ENCODE peak calls at places on chromosomes 13 and 19, in ten cellular contexts. M is left lung, F is right lobe of liver, H is A549, E is tibial artery, A is sigmoid colon, C is upper lobe of right lung, K is neural crest cell, Q is cardiac muscle cell, J is stomach. G is an unnamed sample.

GRCh38 chr13:62209539-62209938 is 793.9 kb upstream of the PCDH20 start:
- DNase-seq in M (no peak), F (no peak), H (no peak), E (no peak), A (no peak), C (no peak), K (no peak), Q (no peak), J (no peak), G (no peak)

GRCh38 chr13:48817166-48817802 is 158.4 kb upstream of the FNDC3A start:
- DNase-seq in M (no peak), F (no peak), H (no peak), E (no peak), A (no peak), C (no peak), K (no peak), Q (no peak), J (no peak), G (no peak)

GRCh38 chr19:6133231-6133630 is 2.2 kb upstream of the ACSBG2 start:
- DNase-seq in M (no peak), F (no peak), H (no peak), E (no peak), A (no peak), C (no peak), K (no peak), Q (no peak), J (no peak), G (no peak)

GRCh38 chr13:30720470-30720869 is 14.9 kb upstream of the ALOX5AP start:
- DNase-seq in M (no peak), F (no peak), H (no peak), E (no peak), A (no peak), C (no peak), K (no peak), Q (no peak), J (no peak), G (no peak)

GRCh38 chr19:40279761-40280607 is 5.2 kb downstream of the AKT2 start:
- DNase-seq in M (no peak), F (no peak), H (no peak), E (no peak), A (no peak), C (no peak), K (no peak), Q (no peak), J (no peak), G (no peak)

GRCh38 chr19:30254214-30254613 is 118.0 kb upstream of the ZNF536 start:
- DNase-seq in M (no peak), F (no peak), H (no peak), E (no peak), A (no peak), C (no peak), K (no peak), Q (no peak), J (no peak), G (no peak)

GRCh38 chr19:27647423-27647822 is 1565.5 kb downstream of the UQCRFS1 start:
- DNase-seq in M (no peak), F (no peak), H (no peak), E (no peak), A (peak; percentile 41), C (no peak), K (no peak), Q (no peak), J (no peak), G (no peak)

GRCh38 chr19:35712910-35713845 is 4.6 kb upstream of the KMT2B start:
- DNase-seq in M (no peak), F (no peak), H (no peak), E (no peak), A (no peak), C (no peak), K (no peak), Q (no peak), J (no peak), G (no peak)

GRCh38 chr19:33667141-33667540 is 45.4 kb downstream of the CHST8 start:
- DNase-seq in M (no peak), F (no peak), H (no peak), E (no peak), A (no peak), C (no peak), K (no peak), Q (no peak), J (no peak), G (no peak)

GRCh38 chr19:6113616-6114188 is 3.4 kb upstream of the RFX2 start:
- DNase-seq in M (no peak), F (no peak), H (no peak), E (no peak), A (no peak), C (no peak), K (no peak), Q (no peak), J (peak; percentile 32), G (no peak)

GRCh38 chr19:2231621-2232221 is 4.4 kb downstream of the PLEKHJ1 start:
- DNase-seq in M (no peak), F (no peak), H (no peak), E (no peak), A (no peak), C (no peak), K (peak; percentile 27), Q (no peak), J (no peak), G (no peak)

DNA sequence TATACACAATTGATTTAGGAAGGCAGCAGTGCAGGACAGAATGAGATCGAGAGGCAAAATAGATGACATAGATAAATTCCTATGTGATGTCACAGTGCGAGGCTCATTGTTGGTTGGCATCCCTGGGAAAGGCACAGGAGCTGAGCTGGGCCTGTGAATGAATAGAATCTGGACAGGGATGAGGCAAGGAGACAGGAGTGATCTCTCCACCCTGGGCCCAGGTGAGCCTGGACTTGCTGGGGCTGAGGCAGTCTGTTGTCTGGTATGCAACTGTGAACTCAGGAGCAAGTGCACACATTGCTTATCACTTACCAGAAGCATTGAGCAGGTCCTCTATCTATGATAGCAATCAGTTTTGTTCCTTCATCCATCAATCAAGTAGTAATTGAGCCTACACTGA is 48.2 kb upstream of the ESD start:
- DNase-seq in M (no peak), F (no peak), H (no peak), E (no peak), A (no peak), C (no peak), K (no peak), Q (no peak), J (no peak), G (no peak)
- TF ChIP-seq CTCF in M (no peak), F (no peak), H (no peak), E (no peak), A (no peak), C (no peak), K (no peak), Q (no peak), J (no peak), G (no peak)

GRCh38 chr13:33175991-33176390 is 109.6 kb downstream of the STARD13 start:
- DNase-seq in M (no peak), F (no peak), H (no peak), E (no peak), A (no peak), C (no peak), K (no peak), Q (no peak), J (no peak), G (no peak)

GRCh38 chr13:33174980-33175379 is 110.6 kb downstream of the STARD13 start:
- DNase-seq in M (no peak), F (no peak), H (no peak), E (no peak), A (no peak), C (no peak), K (no peak), Q (no peak), J (no peak), G (no peak)

GRCh38 chr13:33178197-33178699 is 107.3 kb downstream of the STARD13 start:
- DNase-seq in M (no peak), F (no peak), H (no peak), E (no peak), A (no peak), C (no peak), K (no peak), Q (no peak), J (no peak), G (no peak)

GRCh38 chr13:33174491-33174890 is 111.1 kb downstream of the STARD13 start:
- DNase-seq in M (no peak), F (no peak), H (no peak), E (no peak), A (no peak), C (no peak), K (no peak), Q (no peak), J (no peak), G (no peak)

GRCh38 chr13:33176526-33176925 is 109.0 kb downstream of the STARD13 start:
- DNase-seq in M (no peak), F (no peak), H (no peak), E (no peak), A (no peak), C (no peak), K (no peak), Q (no peak), J (no peak), G (no peak)
- TF ChIP-seq CTCF in M (no peak), F (no peak), H (no peak), E (no peak), A (no peak), C (no peak), K (no peak), Q (no peak), J (no peak), G (no peak)

GRCh38 chr19:44112802-44113137 is 429 bp upstream of the ZNF225 start:
- DNase-seq in M (no peak), F (no peak), H (no peak), E (no peak), A (no peak), C (no peak), K (no peak), Q (no peak), J (no peak), G (no peak)
- TF ChIP-seq CTCF in M (no peak), F (no peak), H (no peak), E (no peak), A (no peak), C (no peak), K (peak; percentile 20), Q (peak; percentile 5), J (no peak), G (no peak)

GRCh38 chr13:99968521-99969367 is 2.8 kb downstream of the ZIC5 start:
- DNase-seq in M (no peak), F (no peak), H (no peak), E (no peak), A (peak; percentile 47), C (no peak), K (no peak), Q (peak; percentile 62), J (no peak), G (no peak)

GRCh38 chr13:99969368-99969933 is 2.1 kb downstream of the ZIC5 start:
- DNase-seq in M (no peak), F (no peak), H (no peak), E (no peak), A (no peak), C (no peak), K (no peak), Q (peak; percentile 32), J (no peak), G (no peak)

GRCh38 chr13:99970761-99971575 is 599 bp downstream of the ZIC5 start:
- DNase-seq in M (no peak), F (no peak), H (no peak), E (no peak), A (no peak), C (no peak), K (no peak), Q (peak; percentile 33), J (no peak), G (no peak)

GRCh38 chr13:99971576-99972189 is at the start of gene ZIC5:
- DNase-seq in M (no peak), F (no peak), H (peak; percentile 72), E (no peak), A (no peak), C (no peak), K (peak; percentile 61), Q (peak; percentile 68), J (no peak), G (no peak)

GRCh38 chr13:99969934-99970760 is 1.4 kb downstream of the ZIC5 start:
- DNase-seq in M (no peak), F (no peak), H (no peak), E (no peak), A (no peak), C (no peak), K (no peak), Q (peak; percentile 75), J (no peak), G (no peak)
- TF ChIP-seq CTCF in M (no peak), F (no peak), H (no peak), E (no peak), A (no peak), C (no peak), K (no peak), Q (no peak), J (no peak), G (no peak)

G was measured in CD14-positive monocyte.